ENCODE peak calls at places on chromosomes 11 and 22, in ten cellular contexts. H is germinal center, Y is HT1080, D is psoas muscle, V is T-helper 1 cell, E is HCT116, G is HAP-1, I is nephron progenitor cell, M is cardiac septum, L is neural crest cell. K is an unnamed sample.
A peak's percentile ranks its signal among the peaks of the same experiment; 100 is the strongest.

GRCh38 chr11:19442554-19442910 is 201.8 kb upstream of the E2F8 start:
- DNase-seq in L (no peak), Y (no peak), M (no peak), G (no peak), H (no peak), I (no peak), D (no peak), E (no peak), V (no peak), K (no peak)

GRCh38 chr22:49966716-49967332 is 6.3 kb downstream of the PIM3 start:
- DNase-seq in H (no peak), M (peak; percentile 87), V (peak; percentile 16), L (peak; percentile 8), Y (no peak), I (peak; percentile 38), D (peak; percentile 71), G (peak; percentile 23), E (no peak), K (no peak)

GRCh38 chr11:103202048-103202651 is 92.9 kb downstream of the DYNC2H1 start:
- DNase-seq in G (no peak), V (no peak), I (no peak), L (no peak), M (no peak), Y (peak; percentile 25), E (peak; percentile 22), H (no peak), D (no peak), K (peak; percentile 74)

GRCh38 chr22:39962071-39962470 is 1.9 kb downstream of the TMA7B start:
- DNase-seq in M (no peak), H (no peak), D (no peak), L (no peak), G (no peak), Y (no peak), V (no peak), E (no peak), I (no peak), K (no peak)

GRCh38 chr11:74391193-74391592 is 7.0 kb downstream of the PGM2L1 start:
- DNase-seq in I (no peak), D (no peak), G (no peak), H (no peak), V (no peak), Y (no peak), E (no peak), M (no peak), L (no peak), K (no peak)

GRCh38 chr22:19886605-19887250 is 32.1 kb upstream of the GNB1L start:
- DNase-seq in V (no peak), I (no peak), M (peak; percentile 80), E (no peak), Y (peak; percentile 33), L (no peak), D (peak; percentile 25), G (no peak), H (peak; percentile 75), K (no peak)

GRCh38 chr22:32558681-32559355 is 84.2 kb downstream of the FBXO7 start:
- DNase-seq in H (no peak), M (no peak), G (no peak), I (no peak), L (no peak), D (peak; percentile 85), V (no peak), Y (peak; percentile 95), E (peak; percentile 75), K (peak; percentile 84)

GRCh38 chr11:82924522-82925224 is 23.1 kb downstream of the DDIAS start:
- DNase-seq in Y (no peak), E (no peak), I (no peak), G (no peak), H (no peak), V (no peak), D (no peak), L (no peak), M (no peak), K (no peak)

GRCh38 chr11:66371627-66372415 is at the start of gene SLC29A2:
- DNase-seq in M (peak; percentile 80), H (peak; percentile 41), Y (no peak), V (peak; percentile 61), E (peak; percentile 82), L (peak; percentile 75), D (peak; percentile 75), G (peak; percentile 98), I (peak; percentile 90), K (peak; percentile 96)

GRCh38 chr11:61650781-61651571 is 29.2 kb upstream of the DAGLA start:
- DNase-seq in L (no peak), V (no peak), D (peak; percentile 64), I (peak; percentile 54), E (no peak), Y (no peak), H (no peak), M (no peak), G (peak; percentile 33), K (no peak)

GRCh38 chr11:35618497-35619029 is 303 bp downstream of the FJX1 start:
- DNase-seq in L (no peak), V (no peak), D (no peak), Y (no peak), E (no peak), M (no peak), G (no peak), I (no peak), H (peak; percentile 40), K (peak; percentile 34)

GRCh38 chr11:12287009-12287373 is 90.4 kb upstream of the PARVA start:
- DNase-seq in L (no peak), I (no peak), Y (peak; percentile 96), M (peak; percentile 76), D (peak; percentile 46), G (no peak), V (no peak), E (peak; percentile 47), H (no peak), K (peak; percentile 89)

GRCh38 chr11:2399488-2400068 is 972 bp upstream of the TSSC4 start:
- DNase-seq in V (no peak), E (no peak), G (no peak), L (no peak), Y (no peak), H (no peak), I (peak; percentile 52), M (no peak), D (no peak), K (no peak)

GRCh38 chr11:16372355-16372754 is 16.0 kb upstream of the SOX6 start:
- DNase-seq in H (no peak), M (no peak), D (no peak), G (no peak), E (no peak), I (no peak), Y (no peak), L (no peak), V (no peak), K (no peak)

GRCh38 chr22:27724706-27725105 is 76.8 kb downstream of the MN1 start:
- DNase-seq in G (no peak), I (no peak), V (no peak), E (no peak), D (no peak), Y (no peak), L (no peak), H (no peak), M (peak; percentile 62), K (no peak)

GRCh38 chr11:12441081-12441801 is 63.9 kb downstream of the PARVA start:
- DNase-seq in H (no peak), M (no peak), L (no peak), Y (peak; percentile 23), E (no peak), D (no peak), V (no peak), G (peak; percentile 37), I (no peak), K (peak; percentile 48)